ENCODE peak calls at places on chromosomes 13 and 19, in eight cellular contexts. One of them, this sample, is unnamed. For H3K27me3, the result is how much of the 10 kb centered on the place peaks cover.

GRCh38 chr13:50810998-50811397 is 32.5 kb downstream of the DLEU7 start:
- DNase-seq in ovary: no peak
- DNase-seq in neural progenitor cell: no peak
- DNase-seq in esophagus muscularis mucosa: no peak
- DNase-seq in mesendoderm: no peak
- DNase-seq in Peyer's patch: peak
- DNase-seq in tibial artery: no peak
- DNase-seq in upper lobe of left lung: no peak
- DNase-seq in this sample: no peak

GRCh38 chr19:38852231-38853044 is 2.7 kb upstream of the HNRNPL start:
- DNase-seq in ovary: peak
- DNase-seq in neural progenitor cell: peak
- DNase-seq in esophagus muscularis mucosa: no peak
- DNase-seq in mesendoderm: peak
- DNase-seq in Peyer's patch: peak
- DNase-seq in tibial artery: peak
- DNase-seq in upper lobe of left lung: peak
- DNase-seq in this sample: peak

GRCh38 chr19:35056513-35057063 is 15.1 kb downstream of the HPN start:
- DNase-seq in ovary: no peak
- DNase-seq in neural progenitor cell: no peak
- DNase-seq in esophagus muscularis mucosa: no peak
- DNase-seq in mesendoderm: no peak
- DNase-seq in Peyer's patch: no peak
- DNase-seq in tibial artery: no peak
- DNase-seq in upper lobe of left lung: no peak
- DNase-seq in this sample: no peak

GRCh38 chr13:40433577-40433976 is 232.9 kb downstream of the FOXO1 start:
- DNase-seq in ovary: no peak
- DNase-seq in neural progenitor cell: no peak
- DNase-seq in esophagus muscularis mucosa: no peak
- DNase-seq in mesendoderm: no peak
- DNase-seq in Peyer's patch: peak
- DNase-seq in tibial artery: no peak
- DNase-seq in upper lobe of left lung: no peak
- DNase-seq in this sample: no peak

GRCh38 chr19:58330458-58330857 is 3.7 kb downstream of the ZSCAN22 start:
- DNase-seq in ovary: no peak
- DNase-seq in neural progenitor cell: no peak
- DNase-seq in esophagus muscularis mucosa: no peak
- DNase-seq in mesendoderm: peak
- DNase-seq in Peyer's patch: no peak
- DNase-seq in tibial artery: no peak
- DNase-seq in upper lobe of left lung: no peak
- DNase-seq in this sample: no peak

GRCh38 chr13:51843529-51843928 is 1.4 kb downstream of the TMEM272 start:
- DNase-seq in ovary: no peak
- DNase-seq in neural progenitor cell: no peak
- DNase-seq in esophagus muscularis mucosa: no peak
- DNase-seq in mesendoderm: peak
- DNase-seq in Peyer's patch: no peak
- DNase-seq in tibial artery: no peak
- DNase-seq in upper lobe of left lung: no peak
- DNase-seq in this sample: no peak

GRCh38 chr13:77136902-77137420 is 110.0 kb upstream of the FBXL3 start:
- DNase-seq in ovary: no peak
- DNase-seq in neural progenitor cell: no peak
- DNase-seq in esophagus muscularis mucosa: no peak
- DNase-seq in mesendoderm: peak
- DNase-seq in Peyer's patch: no peak
- DNase-seq in tibial artery: no peak
- DNase-seq in upper lobe of left lung: no peak
- DNase-seq in this sample: no peak

GRCh38 chr13:23868521-23868920 is 20.7 kb downstream of the MIPEP start:
- DNase-seq in ovary: no peak
- DNase-seq in neural progenitor cell: no peak
- DNase-seq in esophagus muscularis mucosa: no peak
- DNase-seq in mesendoderm: no peak
- DNase-seq in Peyer's patch: no peak
- DNase-seq in tibial artery: no peak
- DNase-seq in upper lobe of left lung: no peak
- DNase-seq in this sample: no peak

GRCh38 chr13:105291987-105292386 is 1243.5 kb downstream of the EFNB2 start:
- DNase-seq in ovary: no peak
- DNase-seq in neural progenitor cell: no peak
- DNase-seq in esophagus muscularis mucosa: no peak
- DNase-seq in mesendoderm: no peak
- DNase-seq in Peyer's patch: no peak
- DNase-seq in tibial artery: no peak
- DNase-seq in upper lobe of left lung: no peak
- DNase-seq in this sample: no peak

GRCh38 chr13:84896128-84896527 is 903.1 kb downstream of the SLITRK6 start:
- DNase-seq in ovary: no peak
- DNase-seq in neural progenitor cell: peak
- DNase-seq in esophagus muscularis mucosa: no peak
- DNase-seq in mesendoderm: peak
- DNase-seq in Peyer's patch: no peak
- DNase-seq in tibial artery: no peak
- DNase-seq in upper lobe of left lung: peak
- DNase-seq in this sample: no peak

GRCh38 chr13:109899748-109900147 is 113.4 kb upstream of the IRS2 start:
- DNase-seq in ovary: no peak
- DNase-seq in neural progenitor cell: no peak
- DNase-seq in esophagus muscularis mucosa: no peak
- DNase-seq in mesendoderm: no peak
- DNase-seq in Peyer's patch: no peak
- DNase-seq in tibial artery: no peak
- DNase-seq in upper lobe of left lung: no peak
- DNase-seq in this sample: no peak

DNA sequence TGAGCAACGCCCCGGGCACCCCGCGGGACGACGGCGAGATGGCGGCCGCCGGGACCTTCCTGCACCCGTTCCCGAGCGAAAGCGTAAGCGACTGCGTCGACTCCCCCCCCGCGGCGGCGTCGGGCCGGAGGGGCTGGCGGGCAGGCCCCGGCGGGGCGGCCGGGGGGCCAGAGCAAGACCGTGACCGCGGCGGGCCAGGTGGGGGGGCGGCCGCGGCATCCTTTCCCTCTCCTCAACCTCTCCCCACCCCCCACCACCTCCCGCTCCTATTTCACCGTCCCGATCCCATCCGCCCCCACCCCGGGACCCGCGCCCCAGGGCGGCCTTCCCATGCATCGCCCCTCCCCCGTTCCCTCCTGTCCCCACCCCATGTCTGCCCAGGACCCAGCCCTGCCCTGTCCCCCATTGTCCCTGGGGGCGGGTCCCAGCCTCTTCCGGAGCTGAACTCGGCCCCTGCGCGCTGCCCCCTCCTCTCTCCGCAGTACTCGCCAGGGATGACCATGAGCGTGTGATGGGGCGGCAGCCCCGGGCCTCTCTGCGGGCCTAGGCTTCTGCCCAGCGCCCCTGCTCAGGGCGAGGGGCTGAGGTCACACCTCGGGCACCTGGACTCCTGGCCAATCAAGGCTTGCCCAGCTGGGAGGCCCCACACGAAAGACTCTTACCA is 4.1 kb downstream of the ISYNA1 start:
- DNase-seq in ovary: peak
- DNase-seq in neural progenitor cell: peak
- DNase-seq in esophagus muscularis mucosa: no peak
- DNase-seq in mesendoderm: peak
- DNase-seq in Peyer's patch: no peak
- DNase-seq in tibial artery: no peak
- DNase-seq in upper lobe of left lung: peak
- DNase-seq in this sample: no peak
- H3K4me3 ChIP-seq in ovary: peak
- H3K4me3 ChIP-seq in neural progenitor cell: peak
- H3K4me3 ChIP-seq in esophagus muscularis mucosa: peak
- H3K4me3 ChIP-seq in mesendoderm: no peak
- H3K4me3 ChIP-seq in Peyer's patch: peak
- H3K4me3 ChIP-seq in tibial artery: peak
- H3K4me3 ChIP-seq in upper lobe of left lung: peak
- H3K4me3 ChIP-seq in this sample: peak

GRCh38 chr19:5304486-5304885 is 36.1 kb downstream of the PTPRS start:
- DNase-seq in ovary: no peak
- DNase-seq in neural progenitor cell: no peak
- DNase-seq in esophagus muscularis mucosa: no peak
- DNase-seq in mesendoderm: no peak
- DNase-seq in Peyer's patch: no peak
- DNase-seq in tibial artery: no peak
- DNase-seq in upper lobe of left lung: no peak
- DNase-seq in this sample: no peak

GRCh38 chr19:5303208-5303607 is 37.4 kb downstream of the PTPRS start:
- DNase-seq in ovary: no peak
- DNase-seq in neural progenitor cell: no peak
- DNase-seq in esophagus muscularis mucosa: no peak
- DNase-seq in mesendoderm: no peak
- DNase-seq in Peyer's patch: no peak
- DNase-seq in tibial artery: no peak
- DNase-seq in upper lobe of left lung: no peak
- DNase-seq in this sample: no peak

GRCh38 chr19:5305163-5305562 is 35.4 kb downstream of the PTPRS start:
- DNase-seq in ovary: no peak
- DNase-seq in neural progenitor cell: no peak
- DNase-seq in esophagus muscularis mucosa: no peak
- DNase-seq in mesendoderm: no peak
- DNase-seq in Peyer's patch: no peak
- DNase-seq in tibial artery: no peak
- DNase-seq in upper lobe of left lung: no peak
- DNase-seq in this sample: no peak

GRCh38 chr19:5299137-5299536 is 41.5 kb downstream of the PTPRS start:
- DNase-seq in ovary: no peak
- DNase-seq in neural progenitor cell: no peak
- DNase-seq in esophagus muscularis mucosa: no peak
- DNase-seq in mesendoderm: no peak
- DNase-seq in Peyer's patch: no peak
- DNase-seq in tibial artery: no peak
- DNase-seq in upper lobe of left lung: no peak
- DNase-seq in this sample: no peak

GRCh38 chr19:5302396-5302795 is 38.2 kb downstream of the PTPRS start:
- DNase-seq in ovary: no peak
- DNase-seq in neural progenitor cell: no peak
- DNase-seq in esophagus muscularis mucosa: no peak
- DNase-seq in mesendoderm: no peak
- DNase-seq in Peyer's patch: no peak
- DNase-seq in tibial artery: no peak
- DNase-seq in upper lobe of left lung: no peak
- DNase-seq in this sample: no peak
- H3K27me3 ChIP-seq in ovary: under half
- H3K27me3 ChIP-seq in neural progenitor cell: under half
- H3K27me3 ChIP-seq in esophagus muscularis mucosa: under half
- H3K27me3 ChIP-seq in mesendoderm: under half
- H3K27me3 ChIP-seq in Peyer's patch: under half
- H3K27me3 ChIP-seq in tibial artery: under half
- H3K27me3 ChIP-seq in upper lobe of left lung: under half
- H3K27me3 ChIP-seq in this sample: under half

DNA sequence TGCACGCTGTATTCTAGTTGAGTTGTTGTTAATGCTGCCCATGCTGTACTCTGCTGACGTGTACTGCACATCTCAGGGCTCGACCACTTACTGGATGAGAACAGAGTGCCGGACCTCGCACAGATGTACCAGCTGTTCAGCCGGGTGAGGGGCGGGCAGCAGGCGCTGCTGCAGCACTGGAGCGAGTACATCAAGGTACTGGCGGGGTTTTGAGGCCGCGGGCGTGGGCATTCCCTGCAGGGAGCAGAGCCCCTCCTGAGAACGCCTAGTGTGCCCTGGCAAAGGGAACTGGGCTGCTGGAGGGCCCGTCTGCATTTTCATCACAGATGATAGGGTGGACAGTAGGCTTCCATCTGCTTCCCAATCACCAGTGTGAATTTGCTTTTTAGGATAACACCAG is 29.9 kb downstream of the CUL4A start:
- DNase-seq in ovary: no peak
- DNase-seq in neural progenitor cell: no peak
- DNase-seq in esophagus muscularis mucosa: no peak
- DNase-seq in mesendoderm: no peak
- DNase-seq in Peyer's patch: no peak
- DNase-seq in tibial artery: no peak
- DNase-seq in upper lobe of left lung: no peak
- DNase-seq in this sample: no peak
- H3K27ac ChIP-seq in ovary: no peak
- H3K27ac ChIP-seq in neural progenitor cell: no peak
- H3K27ac ChIP-seq in esophagus muscularis mucosa: no peak
- H3K27ac ChIP-seq in mesendoderm: no peak
- H3K27ac ChIP-seq in Peyer's patch: no peak
- H3K27ac ChIP-seq in tibial artery: no peak
- H3K27ac ChIP-seq in upper lobe of left lung: no peak
- H3K27ac ChIP-seq in this sample: no peak

GRCh38 chr13:67140006-67140405 is 90.1 kb downstream of the PCDH9 start:
- DNase-seq in ovary: no peak
- DNase-seq in neural progenitor cell: no peak
- DNase-seq in esophagus muscularis mucosa: no peak
- DNase-seq in mesendoderm: no peak
- DNase-seq in Peyer's patch: no peak
- DNase-seq in tibial artery: no peak
- DNase-seq in upper lobe of left lung: no peak
- DNase-seq in this sample: no peak

GRCh38 chr13:67145950-67146349 is 84.2 kb downstream of the PCDH9 start:
- DNase-seq in ovary: no peak
- DNase-seq in neural progenitor cell: no peak
- DNase-seq in esophagus muscularis mucosa: no peak
- DNase-seq in mesendoderm: no peak
- DNase-seq in Peyer's patch: no peak
- DNase-seq in tibial artery: no peak
- DNase-seq in upper lobe of left lung: no peak
- DNase-seq in this sample: no peak

GRCh38 chr13:67146523-67147130 is 83.5 kb downstream of the PCDH9 start:
- DNase-seq in ovary: no peak
- DNase-seq in neural progenitor cell: no peak
- DNase-seq in esophagus muscularis mucosa: no peak
- DNase-seq in mesendoderm: no peak
- DNase-seq in Peyer's patch: no peak
- DNase-seq in tibial artery: no peak
- DNase-seq in upper lobe of left lung: no peak
- DNase-seq in this sample: no peak

GRCh38 chr13:67147257-67148218 is 82.6 kb downstream of the PCDH9 start:
- DNase-seq in ovary: no peak
- DNase-seq in neural progenitor cell: peak
- DNase-seq in esophagus muscularis mucosa: no peak
- DNase-seq in mesendoderm: peak
- DNase-seq in Peyer's patch: no peak
- DNase-seq in tibial artery: no peak
- DNase-seq in upper lobe of left lung: no peak
- DNase-seq in this sample: no peak

DNA sequence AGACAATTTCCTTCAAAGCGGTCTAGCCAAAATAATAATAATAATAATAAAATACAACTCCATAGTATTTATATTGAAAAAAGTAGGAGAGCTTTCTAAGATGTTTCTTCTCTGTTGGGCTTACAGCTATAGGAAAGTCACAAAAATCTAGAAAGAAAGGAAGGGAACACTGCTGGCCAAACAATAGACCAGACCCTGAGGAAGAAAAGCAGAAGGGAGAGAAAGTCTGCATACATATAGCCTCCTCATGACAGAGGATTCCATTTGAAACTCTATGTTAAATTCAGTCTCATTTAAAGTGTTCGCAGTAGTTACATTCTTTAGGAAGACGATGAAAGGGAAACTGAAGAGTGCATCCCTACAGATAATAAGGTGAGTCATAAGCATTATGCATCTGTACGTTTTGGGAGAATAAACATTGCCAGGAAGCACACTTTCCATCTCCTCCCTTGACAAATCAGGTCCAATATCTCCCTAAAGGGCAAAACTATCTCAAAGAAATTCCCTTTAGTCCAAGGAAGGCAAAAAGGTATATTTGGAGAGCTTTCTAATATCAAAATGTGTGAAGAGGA is 86.5 kb downstream of the PCDH9 start:
- DNase-seq in ovary: no peak
- DNase-seq in neural progenitor cell: no peak
- DNase-seq in esophagus muscularis mucosa: no peak
- DNase-seq in mesendoderm: no peak
- DNase-seq in Peyer's patch: no peak
- DNase-seq in tibial artery: no peak
- DNase-seq in upper lobe of left lung: no peak
- DNase-seq in this sample: no peak
- H3K4me3 ChIP-seq in ovary: no peak
- H3K4me3 ChIP-seq in neural progenitor cell: no peak
- H3K4me3 ChIP-seq in esophagus muscularis mucosa: no peak
- H3K4me3 ChIP-seq in mesendoderm: no peak
- H3K4me3 ChIP-seq in Peyer's patch: no peak
- H3K4me3 ChIP-seq in tibial artery: no peak
- H3K4me3 ChIP-seq in upper lobe of left lung: no peak
- H3K4me3 ChIP-seq in this sample: no peak